ENCODE peak calls at places on chromosomes 6 and 20, in five cellular contexts. Y, A, T, N and W are unnamed samples.

GRCh38 chr6:35014786-35015185 is 125.7 kb downstream of the ANKS1A start:
- DNase-seq in N (peak), Y (peak), A (peak), T (no peak), W (peak)

GRCh38 chr6:151119823-151120524 is 119.8 kb upstream of the AKAP12 start:
- DNase-seq in T (no peak), A (no peak), Y (no peak), N (no peak), W (no peak)

GRCh38 chr6:167499161-167499660 is 174.3 kb downstream of the TTLL2 start:
- DNase-seq in Y (no peak), A (no peak), N (no peak), T (no peak), W (no peak)

GRCh38 chr6:17469006-17469972 is 75.9 kb downstream of the CAP2 start:
- DNase-seq in T (no peak), N (no peak), Y (peak), A (peak), W (no peak)

GRCh38 chr6:109449789-109450673 is 5.5 kb downstream of the MICAL1 start:
- DNase-seq in Y (no peak), A (no peak), T (no peak), N (no peak), W (no peak)

GRCh38 chr20:24609757-24610156 is 140.3 kb downstream of the SYNDIG1 start:
- DNase-seq in N (no peak), A (peak), T (no peak), Y (no peak), W (no peak)

GRCh38 chr6:1872649-1873131 is 263.0 kb downstream of the FOXC1 start:
- DNase-seq in A (peak), Y (peak), N (peak), T (no peak), W (no peak)

GRCh38 chr6:306641-307061 is 14.4 kb downstream of the DUSP22 start:
- DNase-seq in A (no peak), T (no peak), N (no peak), Y (no peak), W (no peak)

GRCh38 chr6:15996030-15996429 is 132.9 kb upstream of the MYLIP start:
- DNase-seq in A (peak), Y (no peak), N (no peak), T (no peak), W (peak)

GRCh38 chr6:129510930-129511329 is 199.0 kb downstream of the ARHGAP18 start:
- DNase-seq in Y (no peak), T (no peak), A (no peak), N (peak), W (no peak)

GRCh38 chr6:26159417-26160273 is 72.4 kb downstream of the HFE start:
- DNase-seq in A (peak), N (peak), Y (no peak), T (peak), W (no peak)

GRCh38 chr20:3808141-3808479 is 12.0 kb downstream of the CDC25B start:
- DNase-seq in T (no peak), A (peak), N (peak), Y (peak), W (peak)

GRCh38 chr6:165055231-165055630 is 254.2 kb downstream of the C6orf118 start:
- DNase-seq in A (peak), T (no peak), Y (peak), N (peak), W (peak)

GRCh38 chr20:35120012-35120701 is 27.0 kb downstream of the EDEM2 start:
- DNase-seq in N (peak), Y (no peak), A (peak), T (no peak), W (peak)

GRCh38 chr6:90493332-90493731 is 93.5 kb downstream of the MAP3K7 start:
- DNase-seq in T (no peak), Y (no peak), A (peak), N (peak), W (peak)

GRCh38 chr6:133964052-133964451 is 11.0 kb downstream of the TBPL1 start:
- DNase-seq in N (peak), T (no peak), Y (peak), A (peak), W (peak)

GRCh38 chr6:116363759-116364158 is 7.0 kb upstream of the DSE start:
- DNase-seq in Y (peak), T (no peak), A (peak), N (peak), W (peak)

GRCh38 chr6:144535630-144536029 is 250.5 kb downstream of the UTRN start:
- DNase-seq in A (no peak), T (no peak), Y (no peak), N (no peak), W (no peak)

GRCh38 chr20:12207875-12208274 is 290.2 kb downstream of the BTBD3 start:
- DNase-seq in T (no peak), A (peak), N (peak), Y (peak), W (peak)

GRCh38 chr6:132218063-132218696 is 183.1 kb downstream of the MOXD1 start:
- DNase-seq in Y (no peak), A (peak), T (no peak), N (peak), W (peak)

GRCh38 chr6:139109558-139109957 is 25.3 kb upstream of the HECA start:
- DNase-seq in Y (peak), T (no peak), A (peak), N (no peak), W (no peak)

GRCh38 chr6:69894578-69895347 is 28.4 kb downstream of the COL19A1 start:
- DNase-seq in T (no peak), Y (peak), N (peak), A (peak), W (peak)

GRCh38 chr20:33825340-33826269 is 14.5 kb downstream of the CHMP4B start:
- DNase-seq in A (no peak), Y (no peak), N (no peak), T (no peak), W (no peak)

GRCh38 chr6:45743028-45743615 is 272.5 kb downstream of the CLIC5 start:
- DNase-seq in Y (no peak), A (no peak), T (no peak), N (no peak), W (no peak)

GRCh38 chr6:24720131-24720603 is 1.2 kb upstream of the C6orf62 start:
- DNase-seq in N (peak), A (peak), T (peak), Y (peak), W (no peak)

GRCh38 chr20:19027971-19028370 is 184.5 kb upstream of the SLC24A3 start:
- DNase-seq in T (no peak), A (no peak), N (no peak), Y (no peak), W (no peak)

GRCh38 chr6:24520929-24521546 is 26.3 kb downstream of the ALDH5A1 start:
- DNase-seq in N (peak), A (peak), Y (peak), T (peak), W (peak)

GRCh38 chr20:31517373-31517772 is 3.1 kb downstream of the HM13 start:
- DNase-seq in N (peak), Y (peak), A (peak), T (no peak), W (peak)

GRCh38 chr6:41428995-41429417 is 93.6 kb downstream of the NCR2 start:
- DNase-seq in A (peak), T (no peak), Y (peak), N (peak), W (peak)
- H3K4me3 ChIP-seq in A (peak), T (no peak), Y (no peak), N (no peak), W (no peak)

GRCh38 chr6:93416575-93417420 is 2.6 kb downstream of the EPHA7 start:
- DNase-seq in Y (no peak), A (peak), T (no peak), N (peak), W (no peak)
- H3K4me3 ChIP-seq in Y (no peak), A (no peak), T (no peak), N (peak), W (no peak)

GRCh38 chr6:6736753-6737654 is 148.5 kb downstream of the LY86 start:
- DNase-seq in A (peak), T (no peak), Y (peak), N (peak), W (no peak)
- H3K4me3 ChIP-seq in A (peak), T (no peak), Y (peak), N (peak), W (no peak)

GRCh38 chr6:111603648-111604047 is 2.0 kb downstream of the TRAF3IP2 start:
- DNase-seq in N (peak), T (no peak), Y (no peak), A (peak), W (peak)
- H3K4me3 ChIP-seq in N (peak), T (no peak), Y (peak), A (peak), W (peak)

DNA sequence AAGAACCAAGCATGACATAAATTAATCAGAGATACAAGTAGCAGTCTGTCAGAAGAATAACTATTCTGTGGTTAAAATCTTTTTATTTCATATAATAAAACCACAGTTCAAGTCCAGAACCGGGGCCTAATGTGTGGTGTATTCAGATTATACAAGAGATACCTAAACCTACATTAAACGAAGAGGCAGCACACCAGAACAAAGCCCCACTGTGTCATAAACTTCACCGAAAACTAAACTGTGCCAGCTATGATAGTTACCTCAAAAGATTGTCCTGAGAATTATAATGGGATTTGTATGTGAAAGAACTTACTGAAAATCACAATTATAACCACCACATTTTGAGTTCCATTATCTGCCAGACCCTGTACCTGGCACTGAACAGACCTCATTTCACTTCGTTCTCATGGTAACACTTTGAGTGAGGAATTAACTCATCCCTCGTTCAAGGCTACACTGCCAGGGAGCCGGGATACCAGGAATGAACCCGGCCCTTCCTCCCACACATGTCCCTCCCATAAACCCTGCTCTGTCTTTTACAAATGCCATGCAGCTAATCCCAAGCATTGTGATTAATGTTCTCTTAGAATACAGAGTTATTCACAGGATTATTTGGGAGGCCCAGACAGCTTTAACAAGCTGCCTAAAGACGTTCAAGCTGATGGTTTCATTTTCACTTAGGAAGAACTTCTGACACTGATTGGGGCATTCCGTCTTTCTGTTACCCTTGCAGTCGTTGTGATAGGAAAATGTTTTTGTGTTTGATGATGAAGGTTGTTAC is 42.7 kb upstream of the CD83 start:
- DNase-seq in N (peak), T (peak), A (peak), Y (peak), W (peak)
- H3K4me3 ChIP-seq in N (peak), T (peak), A (peak), Y (peak), W (no peak)